ENCODE peak calls at places on chromosomes 7 and 10, in ten cellular contexts. One of them, this sample, is unnamed.

GRCh38 chr10:608331-609265 is 80.9 kb downstream of the DIP2C start:
- DNase-seq in body of pancreas: no peak
- DNase-seq in stomach: no peak
- DNase-seq in transverse colon: no peak
- DNase-seq in tibial nerve: no peak
- DNase-seq in GM12878: peak
- DNase-seq in H54: no peak
- DNase-seq in ovary: no peak
- DNase-seq in adrenal gland: no peak
- DNase-seq in IMR-90: peak
- DNase-seq in this sample: no peak

GRCh38 chr10:60521974-60522405 is 132.3 kb upstream of the ANK3 start:
- DNase-seq in GM12878: no peak
- DNase-seq in transverse colon: no peak
- DNase-seq in body of pancreas: peak
- DNase-seq in H54: no peak
- DNase-seq in tibial nerve: no peak
- DNase-seq in ovary: no peak
- DNase-seq in stomach: no peak
- DNase-seq in IMR-90: peak
- DNase-seq in adrenal gland: no peak
- DNase-seq in this sample: no peak

GRCh38 chr7:131068604-131069021 is 259.1 kb upstream of the MKLN1 start:
- DNase-seq in GM12878: no peak
- DNase-seq in tibial nerve: no peak
- DNase-seq in body of pancreas: no peak
- DNase-seq in H54: no peak
- DNase-seq in stomach: no peak
- DNase-seq in ovary: no peak
- DNase-seq in IMR-90: peak
- DNase-seq in adrenal gland: no peak
- DNase-seq in transverse colon: no peak
- DNase-seq in this sample: no peak

GRCh38 chr7:136857573-136857972 is 10.9 kb upstream of the CHRM2 start:
- DNase-seq in stomach: no peak
- DNase-seq in IMR-90: peak
- DNase-seq in tibial nerve: no peak
- DNase-seq in H54: no peak
- DNase-seq in body of pancreas: no peak
- DNase-seq in ovary: no peak
- DNase-seq in GM12878: no peak
- DNase-seq in transverse colon: no peak
- DNase-seq in adrenal gland: no peak
- DNase-seq in this sample: no peak

GRCh38 chr7:44066494-44067063 is 1.2 kb upstream of the PGAM2 start:
- DNase-seq in tibial nerve: no peak
- DNase-seq in ovary: no peak
- DNase-seq in H54: no peak
- DNase-seq in transverse colon: peak
- DNase-seq in adrenal gland: no peak
- DNase-seq in GM12878: no peak
- DNase-seq in body of pancreas: no peak
- DNase-seq in IMR-90: no peak
- DNase-seq in stomach: no peak
- DNase-seq in this sample: no peak

GRCh38 chr7:38600746-38601145 is 30.4 kb downstream of the AMPH start:
- DNase-seq in body of pancreas: no peak
- DNase-seq in adrenal gland: no peak
- DNase-seq in GM12878: no peak
- DNase-seq in IMR-90: no peak
- DNase-seq in transverse colon: peak
- DNase-seq in stomach: no peak
- DNase-seq in tibial nerve: no peak
- DNase-seq in H54: no peak
- DNase-seq in ovary: no peak
- DNase-seq in this sample: no peak

GRCh38 chr10:128029731-128030369 is 96.4 kb downstream of the MKI67 start:
- DNase-seq in ovary: no peak
- DNase-seq in GM12878: no peak
- DNase-seq in adrenal gland: no peak
- DNase-seq in body of pancreas: no peak
- DNase-seq in tibial nerve: no peak
- DNase-seq in stomach: no peak
- DNase-seq in IMR-90: no peak
- DNase-seq in H54: no peak
- DNase-seq in transverse colon: no peak
- DNase-seq in this sample: no peak

GRCh38 chr10:48765039-48765438 is 80.4 kb downstream of the WDFY4 start:
- DNase-seq in ovary: no peak
- DNase-seq in GM12878: no peak
- DNase-seq in tibial nerve: no peak
- DNase-seq in transverse colon: no peak
- DNase-seq in stomach: no peak
- DNase-seq in adrenal gland: no peak
- DNase-seq in body of pancreas: no peak
- DNase-seq in IMR-90: no peak
- DNase-seq in H54: no peak
- DNase-seq in this sample: no peak

GRCh38 chr10:86340176-86340990 is 26.2 kb downstream of the GRID1 start:
- DNase-seq in body of pancreas: no peak
- DNase-seq in transverse colon: no peak
- DNase-seq in stomach: no peak
- DNase-seq in adrenal gland: peak
- DNase-seq in GM12878: no peak
- DNase-seq in IMR-90: no peak
- DNase-seq in ovary: no peak
- DNase-seq in H54: no peak
- DNase-seq in tibial nerve: no peak
- DNase-seq in this sample: no peak

GRCh38 chr7:27156508-27156898 is at the start of gene HOXA7:
- DNase-seq in GM12878: no peak
- DNase-seq in ovary: peak
- DNase-seq in body of pancreas: peak
- DNase-seq in transverse colon: peak
- DNase-seq in adrenal gland: peak
- DNase-seq in IMR-90: peak
- DNase-seq in tibial nerve: peak
- DNase-seq in stomach: peak
- DNase-seq in H54: no peak
- DNase-seq in this sample: no peak

GRCh38 chr10:121310151-121310711 is 288.0 kb downstream of the FGFR2 start:
- DNase-seq in IMR-90: no peak
- DNase-seq in ovary: no peak
- DNase-seq in tibial nerve: no peak
- DNase-seq in body of pancreas: peak
- DNase-seq in transverse colon: no peak
- DNase-seq in stomach: no peak
- DNase-seq in H54: no peak
- DNase-seq in GM12878: no peak
- DNase-seq in adrenal gland: no peak
- DNase-seq in this sample: no peak

GRCh38 chr7:74657692-74658170 is at the start of gene GTF2I:
- DNase-seq in stomach: peak
- DNase-seq in IMR-90: no peak
- DNase-seq in ovary: no peak
- DNase-seq in transverse colon: no peak
- DNase-seq in body of pancreas: no peak
- DNase-seq in H54: peak
- DNase-seq in GM12878: no peak
- DNase-seq in adrenal gland: no peak
- DNase-seq in tibial nerve: no peak
- DNase-seq in this sample: no peak

GRCh38 chr7:74656911-74657691 is 417 bp upstream of the GTF2I start:
- DNase-seq in transverse colon: peak
- DNase-seq in H54: peak
- DNase-seq in IMR-90: peak
- DNase-seq in GM12878: peak
- DNase-seq in stomach: peak
- DNase-seq in body of pancreas: peak
- DNase-seq in ovary: peak
- DNase-seq in tibial nerve: peak
- DNase-seq in adrenal gland: peak
- DNase-seq in this sample: peak

GRCh38 chr7:74656421-74656910 is 1.1 kb upstream of the GTF2I start:
- DNase-seq in GM12878: no peak
- DNase-seq in adrenal gland: peak
- DNase-seq in transverse colon: peak
- DNase-seq in body of pancreas: peak
- DNase-seq in stomach: peak
- DNase-seq in H54: peak
- DNase-seq in tibial nerve: no peak
- DNase-seq in ovary: peak
- DNase-seq in IMR-90: no peak
- DNase-seq in this sample: peak

GRCh38 chr7:74655785-74656420 is 1.6 kb upstream of the GTF2I start:
- DNase-seq in body of pancreas: no peak
- DNase-seq in H54: no peak
- DNase-seq in tibial nerve: no peak
- DNase-seq in GM12878: no peak
- DNase-seq in stomach: no peak
- DNase-seq in ovary: no peak
- DNase-seq in adrenal gland: no peak
- DNase-seq in IMR-90: no peak
- DNase-seq in transverse colon: no peak
- DNase-seq in this sample: no peak

GRCh38 chr7:74658171-74659004 is 870 bp downstream of the GTF2I start:
- DNase-seq in IMR-90: peak
- DNase-seq in stomach: peak
- DNase-seq in tibial nerve: peak
- DNase-seq in adrenal gland: peak
- DNase-seq in H54: peak
- DNase-seq in transverse colon: peak
- DNase-seq in ovary: peak
- DNase-seq in GM12878: no peak
- DNase-seq in body of pancreas: peak
- DNase-seq in this sample: peak
- TF ChIP-seq POLR2A in IMR-90: no peak
- TF ChIP-seq POLR2A in stomach: no peak
- TF ChIP-seq POLR2A in tibial nerve: peak
- TF ChIP-seq POLR2A in adrenal gland: peak
- TF ChIP-seq POLR2A in H54: peak
- TF ChIP-seq POLR2A in transverse colon: no peak
- TF ChIP-seq POLR2A in ovary: no peak
- TF ChIP-seq POLR2A in GM12878: no peak
- TF ChIP-seq POLR2A in body of pancreas: peak
- TF ChIP-seq POLR2A in this sample: no peak

DNA sequence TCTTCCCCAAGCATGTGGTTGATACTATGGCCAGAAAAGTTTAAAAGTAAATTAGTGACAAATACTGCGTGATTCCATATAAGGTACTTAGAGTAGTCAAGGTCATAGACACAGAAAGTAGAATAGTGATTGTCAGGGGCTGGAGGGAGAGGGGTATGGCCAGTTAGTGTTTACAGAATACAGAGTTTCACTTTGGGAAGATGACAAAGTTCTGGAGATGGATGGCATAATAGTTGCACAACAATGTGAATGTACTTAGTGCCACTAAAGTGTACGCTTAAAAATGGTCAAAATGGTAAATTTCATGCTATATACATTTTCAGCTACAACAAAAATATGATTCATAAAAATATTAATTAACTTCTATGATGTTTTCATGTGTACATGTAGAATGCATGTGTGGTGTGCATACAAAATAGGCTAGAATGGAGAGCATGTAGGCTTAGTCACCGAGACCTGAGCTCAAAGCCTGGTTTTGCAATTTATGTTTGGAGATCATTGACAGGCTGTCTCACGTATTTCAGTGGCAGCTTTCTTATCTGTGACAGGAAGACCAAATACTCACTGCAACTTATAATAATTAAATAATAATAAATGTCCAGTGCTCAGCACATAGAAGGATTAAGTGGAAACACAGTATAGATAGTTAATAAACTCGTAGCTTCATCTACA is 625.6 kb downstream of the SUGCT start:
- DNase-seq in GM12878: no peak
- DNase-seq in transverse colon: no peak
- DNase-seq in stomach: no peak
- DNase-seq in IMR-90: no peak
- DNase-seq in adrenal gland: no peak
- DNase-seq in tibial nerve: no peak
- DNase-seq in ovary: no peak
- DNase-seq in H54: no peak
- DNase-seq in body of pancreas: no peak
- DNase-seq in this sample: no peak
- TF ChIP-seq POLR2A in GM12878: no peak
- TF ChIP-seq POLR2A in transverse colon: no peak
- TF ChIP-seq POLR2A in stomach: no peak
- TF ChIP-seq POLR2A in IMR-90: no peak
- TF ChIP-seq POLR2A in adrenal gland: no peak
- TF ChIP-seq POLR2A in tibial nerve: no peak
- TF ChIP-seq POLR2A in ovary: no peak
- TF ChIP-seq POLR2A in H54: no peak
- TF ChIP-seq POLR2A in body of pancreas: no peak
- TF ChIP-seq POLR2A in this sample: no peak

DNA sequence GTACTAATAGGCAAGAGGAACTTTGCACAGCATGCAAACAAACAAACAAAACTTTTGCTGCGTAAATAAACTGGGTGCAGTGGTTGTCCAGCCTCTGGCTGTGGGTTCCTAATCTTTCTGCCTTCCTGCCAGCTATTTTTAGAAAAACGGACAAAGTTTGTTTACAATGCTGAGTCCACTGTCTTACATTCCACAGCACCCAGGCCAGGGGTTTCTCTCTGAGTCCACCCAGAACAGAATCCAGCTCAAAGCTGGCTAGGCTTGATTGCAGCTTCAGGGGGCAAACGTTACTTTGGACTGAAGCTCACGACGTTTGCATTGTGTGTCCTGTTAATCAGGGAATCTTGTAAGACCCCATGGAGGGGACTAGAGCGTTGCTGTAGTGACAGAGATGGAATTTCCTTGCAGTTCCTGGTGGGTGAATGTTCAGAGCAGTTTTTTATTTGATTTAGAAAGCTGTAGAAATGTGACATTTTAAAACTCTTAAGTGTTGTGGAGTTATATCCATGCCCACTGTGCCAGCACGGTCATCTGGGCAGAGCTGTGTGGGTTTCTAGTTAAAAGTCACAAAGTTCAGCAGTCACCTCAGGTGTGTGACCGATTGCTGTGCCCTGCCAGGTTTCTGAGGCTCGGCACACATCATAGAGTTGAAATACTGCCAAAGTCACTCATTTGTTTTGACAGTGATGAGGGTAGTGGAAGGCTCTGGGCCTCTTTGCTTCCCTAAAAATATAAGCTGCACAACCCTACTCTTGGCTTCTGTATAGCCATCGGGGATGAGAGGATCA is 246.9 kb downstream of the STK31 start:
- DNase-seq in stomach: peak
- DNase-seq in GM12878: no peak
- DNase-seq in ovary: no peak
- DNase-seq in body of pancreas: no peak
- DNase-seq in IMR-90: peak
- DNase-seq in adrenal gland: no peak
- DNase-seq in transverse colon: no peak
- DNase-seq in H54: no peak
- DNase-seq in tibial nerve: no peak
- DNase-seq in this sample: no peak
- TF ChIP-seq POLR2A in stomach: no peak
- TF ChIP-seq POLR2A in GM12878: no peak
- TF ChIP-seq POLR2A in ovary: no peak
- TF ChIP-seq POLR2A in body of pancreas: no peak
- TF ChIP-seq POLR2A in IMR-90: no peak
- TF ChIP-seq POLR2A in adrenal gland: no peak
- TF ChIP-seq POLR2A in transverse colon: no peak
- TF ChIP-seq POLR2A in H54: no peak
- TF ChIP-seq POLR2A in tibial nerve: no peak
- TF ChIP-seq POLR2A in this sample: no peak

GRCh38 chr10:133261726-133262325 is 14.8 kb downstream of the ADAM8 start:
- DNase-seq in GM12878: no peak
- DNase-seq in ovary: peak
- DNase-seq in tibial nerve: peak
- DNase-seq in IMR-90: peak
- DNase-seq in H54: peak
- DNase-seq in adrenal gland: peak
- DNase-seq in transverse colon: peak
- DNase-seq in stomach: peak
- DNase-seq in body of pancreas: peak
- DNase-seq in this sample: peak
- TF ChIP-seq POLR2A in GM12878: peak
- TF ChIP-seq POLR2A in ovary: peak
- TF ChIP-seq POLR2A in tibial nerve: peak
- TF ChIP-seq POLR2A in IMR-90: peak
- TF ChIP-seq POLR2A in H54: no peak
- TF ChIP-seq POLR2A in adrenal gland: peak
- TF ChIP-seq POLR2A in transverse colon: no peak
- TF ChIP-seq POLR2A in stomach: no peak
- TF ChIP-seq POLR2A in body of pancreas: no peak
- TF ChIP-seq POLR2A in this sample: no peak